ENCODE peak calls at places on chromosomes 5 and 9, in four cellular contexts. One of them, this sample, is unnamed.
A peak's percentile ranks its signal among the peaks of the same experiment; 100 is the strongest.

GRCh38 chr9:95907794-95908193 is 32.3 kb downstream of the ERCC6L2 start:
- DNase-seq in left cardiac atrium: no peak
- DNase-seq in fibroblast of the aortic adventitia: no peak
- DNase-seq in HepG2: no peak
- DNase-seq in this sample: no peak

GRCh38 chr5:158164648-158165047 is 305.7 kb upstream of the CLINT1 start:
- DNase-seq in left cardiac atrium: no peak
- DNase-seq in HepG2: no peak
- DNase-seq in fibroblast of the aortic adventitia: no peak
- DNase-seq in this sample: no peak

GRCh38 chr5:150619359-150620230 is 20.9 kb upstream of the SYNPO start:
- DNase-seq in fibroblast of the aortic adventitia: no peak
- DNase-seq in left cardiac atrium: peak; percentile 90
- DNase-seq in HepG2: no peak
- DNase-seq in this sample: no peak

GRCh38 chr9:4665357-4665756 is 923 bp downstream of the SPATA6L start:
- DNase-seq in left cardiac atrium: no peak
- DNase-seq in HepG2: no peak
- DNase-seq in fibroblast of the aortic adventitia: peak; percentile 69
- DNase-seq in this sample: no peak

GRCh38 chr5:60497706-60498500 is 202.1 kb downstream of the DEPDC1B start:
- DNase-seq in HepG2: peak; percentile 56
- DNase-seq in fibroblast of the aortic adventitia: peak; percentile 64
- DNase-seq in left cardiac atrium: no peak
- DNase-seq in this sample: no peak

GRCh38 chr9:94554439-94555331 is at the start of gene PCAT7:
- DNase-seq in left cardiac atrium: peak; percentile 22
- DNase-seq in fibroblast of the aortic adventitia: peak; percentile 32
- DNase-seq in HepG2: peak; percentile 84
- DNase-seq in this sample: no peak

GRCh38 chr5:56323505-56323904 is 90.4 kb upstream of the ANKRD55 start:
- DNase-seq in fibroblast of the aortic adventitia: no peak
- DNase-seq in left cardiac atrium: no peak
- DNase-seq in HepG2: peak; percentile 50
- DNase-seq in this sample: no peak

GRCh38 chr5:135833961-135834638 is 363 bp upstream of the SLC25A48 start:
- DNase-seq in HepG2: no peak
- DNase-seq in fibroblast of the aortic adventitia: peak; percentile 29
- DNase-seq in left cardiac atrium: no peak
- DNase-seq in this sample: no peak

GRCh38 chr9:132020272-132020671 is 59.4 kb downstream of the MED27 start:
- DNase-seq in fibroblast of the aortic adventitia: no peak
- DNase-seq in left cardiac atrium: no peak
- DNase-seq in HepG2: no peak
- DNase-seq in this sample: no peak

GRCh38 chr5:14728109-14728938 is 63.8 kb downstream of the OTULIN start:
- DNase-seq in fibroblast of the aortic adventitia: no peak
- DNase-seq in HepG2: peak; percentile 98
- DNase-seq in left cardiac atrium: no peak
- DNase-seq in this sample: no peak

GRCh38 chr9:115013998-115014397 is 83.6 kb upstream of the TNFSF8 start:
- DNase-seq in HepG2: peak; percentile 31
- DNase-seq in fibroblast of the aortic adventitia: peak; percentile 87
- DNase-seq in left cardiac atrium: peak; percentile 61
- DNase-seq in this sample: peak; percentile 76

GRCh38 chr5:103364074-103364473 is 105.5 kb downstream of the MACIR start:
- DNase-seq in left cardiac atrium: no peak
- DNase-seq in HepG2: no peak
- DNase-seq in fibroblast of the aortic adventitia: no peak
- DNase-seq in this sample: no peak

GRCh38 chr5:119878712-119879111 is 249.4 kb downstream of the FAM170A start:
- DNase-seq in HepG2: no peak
- DNase-seq in left cardiac atrium: no peak
- DNase-seq in fibroblast of the aortic adventitia: no peak
- DNase-seq in this sample: no peak

GRCh38 chr5:57841671-57842375 is 359.2 kb upstream of the ACTBL2 start:
- DNase-seq in fibroblast of the aortic adventitia: peak; percentile 96
- DNase-seq in left cardiac atrium: no peak
- DNase-seq in HepG2: no peak
- DNase-seq in this sample: no peak

GRCh38 chr9:136012651-136013050 is 51.5 kb upstream of the UBAC1 start:
- DNase-seq in HepG2: no peak
- DNase-seq in left cardiac atrium: peak; percentile 44
- DNase-seq in fibroblast of the aortic adventitia: no peak
- DNase-seq in this sample: no peak

GRCh38 chr9:73539881-73540280 is 388.2 kb downstream of the ANXA1 start:
- DNase-seq in left cardiac atrium: no peak
- DNase-seq in HepG2: no peak
- DNase-seq in fibroblast of the aortic adventitia: no peak
- DNase-seq in this sample: no peak

GRCh38 chr5:176573564-176574296 is 24.6 kb downstream of the CDHR2 start:
- DNase-seq in fibroblast of the aortic adventitia: peak; percentile 47
- DNase-seq in left cardiac atrium: peak; percentile 75
- DNase-seq in HepG2: peak; percentile 38
- DNase-seq in this sample: peak; percentile 76

GRCh38 chr9:136052433-136052880 is 42.6 kb downstream of the NACC2 start:
- DNase-seq in HepG2: peak; percentile 15
- DNase-seq in fibroblast of the aortic adventitia: no peak
- DNase-seq in left cardiac atrium: no peak
- DNase-seq in this sample: no peak

GRCh38 chr5:66769839-66770617 is 173.8 kb downstream of the MAST4 start:
- DNase-seq in left cardiac atrium: peak; percentile 24
- DNase-seq in fibroblast of the aortic adventitia: peak; percentile 8
- DNase-seq in HepG2: peak; percentile 5
- DNase-seq in this sample: no peak

GRCh38 chr5:163938595-163938994 is 433.2 kb downstream of the MAT2B start:
- DNase-seq in left cardiac atrium: no peak
- DNase-seq in HepG2: peak; percentile 15
- DNase-seq in fibroblast of the aortic adventitia: no peak
- DNase-seq in this sample: no peak

GRCh38 chr9:115231116-115231515 is 113.2 kb upstream of the TNC start:
- DNase-seq in left cardiac atrium: no peak
- DNase-seq in fibroblast of the aortic adventitia: no peak
- DNase-seq in HepG2: no peak
- DNase-seq in this sample: no peak

GRCh38 chr9:123157216-123157615 is 111.2 kb downstream of the STRBP start:
- DNase-seq in fibroblast of the aortic adventitia: peak; percentile 3
- DNase-seq in HepG2: no peak
- DNase-seq in left cardiac atrium: no peak
- DNase-seq in this sample: no peak

GRCh38 chr5:110517396-110517795 is 209.1 kb downstream of the TMEM232 start:
- DNase-seq in left cardiac atrium: no peak
- DNase-seq in HepG2: no peak
- DNase-seq in fibroblast of the aortic adventitia: no peak
- DNase-seq in this sample: no peak

GRCh38 chr5:14428302-14429081 is 153.1 kb upstream of the OTULINL start:
- DNase-seq in fibroblast of the aortic adventitia: peak; percentile 46
- DNase-seq in left cardiac atrium: no peak
- DNase-seq in HepG2: no peak
- DNase-seq in this sample: no peak

GRCh38 chr5:117681855-117682254 is 1107.2 kb upstream of the SEMA6A start:
- DNase-seq in left cardiac atrium: no peak
- DNase-seq in fibroblast of the aortic adventitia: no peak
- DNase-seq in HepG2: no peak
- DNase-seq in this sample: no peak

This sample was measured in effector memory CD8-positive, alpha-beta T cell.